ENCODE peak calls at places on chromosomes 5 and 9, in four cellular contexts. One of them, this sample, is unnamed.

GRCh38 chr9:30410273-30410672 is 1974.2 kb upstream of the ACO1 start:
- DNase-seq in IMR-90: no peak
- DNase-seq in HepG2: no peak
- DNase-seq in A549: no peak
- DNase-seq in this sample: no peak

GRCh38 chr9:124212381-124213050 is 45.2 kb upstream of the NEK6 start:
- DNase-seq in IMR-90: peak
- DNase-seq in A549: no peak
- DNase-seq in HepG2: no peak
- DNase-seq in this sample: no peak

GRCh38 chr9:104921067-104921741 is 6.8 kb downstream of the ABCA1 start:
- DNase-seq in HepG2: no peak
- DNase-seq in A549: no peak
- DNase-seq in IMR-90: no peak
- DNase-seq in this sample: no peak

GRCh38 chr5:179301376-179301775 is 43.9 kb downstream of the ADAMTS2 start:
- DNase-seq in HepG2: no peak
- DNase-seq in IMR-90: no peak
- DNase-seq in A549: no peak
- DNase-seq in this sample: no peak

GRCh38 chr5:157387683-157388093 is 72.3 kb upstream of the NIPAL4 start:
- DNase-seq in HepG2: peak
- DNase-seq in IMR-90: peak
- DNase-seq in A549: peak
- DNase-seq in this sample: no peak

GRCh38 chr5:74167206-74167929 is 473.2 kb downstream of the ENC1 start:
- DNase-seq in A549: peak
- DNase-seq in HepG2: no peak
- DNase-seq in IMR-90: peak
- DNase-seq in this sample: no peak

GRCh38 chr5:177362102-177362868 is 4.6 kb downstream of the RGS14 start:
- DNase-seq in IMR-90: no peak
- DNase-seq in HepG2: no peak
- DNase-seq in A549: no peak
- DNase-seq in this sample: no peak

GRCh38 chr5:142330444-142330843 is 5.6 kb upstream of the SPRY4 start:
- DNase-seq in A549: no peak
- DNase-seq in IMR-90: no peak
- DNase-seq in HepG2: no peak
- DNase-seq in this sample: no peak

GRCh38 chr5:107501965-107502691 is 168.6 kb downstream of the EFNA5 start:
- DNase-seq in A549: no peak
- DNase-seq in HepG2: no peak
- DNase-seq in IMR-90: peak
- DNase-seq in this sample: peak

GRCh38 chr9:32255026-32255425 is 129.4 kb upstream of the ACO1 start:
- DNase-seq in HepG2: no peak
- DNase-seq in A549: no peak
- DNase-seq in IMR-90: no peak
- DNase-seq in this sample: no peak

GRCh38 chr5:16721151-16722102 is 104.6 kb upstream of the RETREG1 start:
- DNase-seq in HepG2: peak
- DNase-seq in IMR-90: no peak
- DNase-seq in A549: no peak
- DNase-seq in this sample: no peak

GRCh38 chr5:121572061-121572460 is 279.6 kb upstream of the FTMT start:
- DNase-seq in HepG2: no peak
- DNase-seq in A549: no peak
- DNase-seq in IMR-90: no peak
- DNase-seq in this sample: no peak

GRCh38 chr5:112329429-112330090 is 89.5 kb downstream of the EPB41L4A start:
- DNase-seq in HepG2: no peak
- DNase-seq in A549: no peak
- DNase-seq in IMR-90: no peak
- DNase-seq in this sample: peak

GRCh38 chr5:102152906-102153787 is 142.9 kb downstream of the SLCO4C1 start:
- DNase-seq in HepG2: peak
- DNase-seq in IMR-90: no peak
- DNase-seq in A549: peak
- DNase-seq in this sample: peak

GRCh38 chr5:11564716-11565115 is 339.5 kb downstream of the CTNND2 start:
- DNase-seq in HepG2: no peak
- DNase-seq in IMR-90: no peak
- DNase-seq in A549: no peak
- DNase-seq in this sample: no peak

GRCh38 chr9:130239741-130240241 is 25.8 kb upstream of the HMCN2 start:
- DNase-seq in HepG2: no peak
- DNase-seq in A549: no peak
- DNase-seq in IMR-90: peak
- DNase-seq in this sample: no peak

GRCh38 chr9:126147620-126148522 is 178.8 kb upstream of the MVB12B start:
- DNase-seq in IMR-90: no peak
- DNase-seq in HepG2: no peak
- DNase-seq in A549: no peak
- DNase-seq in this sample: peak

GRCh38 chr5:16253856-16254255 is 74.3 kb upstream of the MARCHF11 start:
- DNase-seq in IMR-90: no peak
- DNase-seq in A549: no peak
- DNase-seq in HepG2: no peak
- DNase-seq in this sample: no peak

GRCh38 chr5:60297658-60298057 is 402.3 kb downstream of the DEPDC1B start:
- DNase-seq in HepG2: no peak
- DNase-seq in A549: no peak
- DNase-seq in IMR-90: no peak
- DNase-seq in this sample: no peak

GRCh38 chr5:97077246-97077645 is 65.2 kb downstream of the LIX1 start:
- DNase-seq in IMR-90: no peak
- DNase-seq in A549: no peak
- DNase-seq in HepG2: no peak
- DNase-seq in this sample: no peak

GRCh38 chr5:34804398-34804797 is 34.6 kb upstream of the TTC23L start:
- DNase-seq in IMR-90: no peak
- DNase-seq in HepG2: no peak
- DNase-seq in A549: no peak
- DNase-seq in this sample: no peak

GRCh38 chr5:169970911-169971436 is 9.3 kb downstream of the INSYN2B start:
- DNase-seq in HepG2: no peak
- DNase-seq in A549: peak
- DNase-seq in IMR-90: peak
- DNase-seq in this sample: peak

GRCh38 chr9:71210326-71210725 is 88.9 kb upstream of the TRPM3 start:
- DNase-seq in IMR-90: no peak
- DNase-seq in A549: no peak
- DNase-seq in HepG2: no peak
- DNase-seq in this sample: no peak
- TF ChIP-seq SMC3 in IMR-90: no peak
- TF ChIP-seq SMC3 in A549: no peak
- TF ChIP-seq SMC3 in HepG2: peak
- TF ChIP-seq SMC3 in this sample: no peak

GRCh38 chr5:110716247-110717245 is 9.9 kb downstream of the TMEM232 start:
- DNase-seq in IMR-90: no peak
- DNase-seq in A549: peak
- DNase-seq in HepG2: no peak
- DNase-seq in this sample: no peak
- TF ChIP-seq CTCF in IMR-90: no peak
- TF ChIP-seq CTCF in A549: no peak
- TF ChIP-seq CTCF in HepG2: peak
- TF ChIP-seq CTCF in this sample: no peak

GRCh38 chr9:82726404-82727276 is 336.3 kb downstream of the RASEF start:
- DNase-seq in IMR-90: no peak
- DNase-seq in A549: no peak
- DNase-seq in HepG2: no peak
- DNase-seq in this sample: no peak

GRCh38 chr9:82729991-82730390 is 333.0 kb downstream of the RASEF start:
- DNase-seq in IMR-90: no peak
- DNase-seq in A549: no peak
- DNase-seq in HepG2: no peak
- DNase-seq in this sample: no peak

GRCh38 chr9:82729141-82729540 is 333.8 kb downstream of the RASEF start:
- DNase-seq in IMR-90: no peak
- DNase-seq in A549: no peak
- DNase-seq in HepG2: no peak
- DNase-seq in this sample: no peak
- TF ChIP-seq SMC3 in IMR-90: no peak
- TF ChIP-seq SMC3 in A549: no peak
- TF ChIP-seq SMC3 in HepG2: no peak
- TF ChIP-seq SMC3 in this sample: no peak

GRCh38 chr9:83199240-83199639 is 136.3 kb upstream of the RASEF start:
- DNase-seq in HepG2: peak
- DNase-seq in IMR-90: peak
- DNase-seq in A549: peak
- DNase-seq in this sample: peak
- TF ChIP-seq CTCF in HepG2: peak
- TF ChIP-seq CTCF in IMR-90: peak
- TF ChIP-seq CTCF in A549: peak
- TF ChIP-seq CTCF in this sample: peak

This sample was measured in SK-N-SH.